ENCODE peak calls at places on chromosomes 5 and 9, in eight cellular contexts. One of them, this sample, is unnamed.

GRCh38 chr5:5313081-5313736 is 109.3 kb upstream of the ICE1 start:
- DNase-seq in choroid plexus epithelial cell: peak; percentile 31
- DNase-seq in A549: no peak
- DNase-seq in kidney: no peak
- DNase-seq in PC-3: peak; percentile 44
- DNase-seq in uterus: no peak
- DNase-seq in psoas muscle: no peak
- DNase-seq in heart left ventricle: no peak
- DNase-seq in this sample: peak; percentile 17

GRCh38 chr9:115739096-115739875 is 414.3 kb upstream of the PAPPA start:
- DNase-seq in choroid plexus epithelial cell: peak; percentile 17
- DNase-seq in A549: no peak
- DNase-seq in kidney: no peak
- DNase-seq in PC-3: no peak
- DNase-seq in uterus: no peak
- DNase-seq in psoas muscle: no peak
- DNase-seq in heart left ventricle: no peak
- DNase-seq in this sample: peak; percentile 54

GRCh38 chr9:69949396-69949795 is 94.3 kb upstream of the MAMDC2 start:
- DNase-seq in choroid plexus epithelial cell: peak; percentile 75
- DNase-seq in A549: no peak
- DNase-seq in kidney: peak; percentile 55
- DNase-seq in PC-3: no peak
- DNase-seq in uterus: peak; percentile 26
- DNase-seq in psoas muscle: no peak
- DNase-seq in heart left ventricle: no peak
- DNase-seq in this sample: peak; percentile 24

GRCh38 chr5:102715405-102715804 is 39.7 kb upstream of the PAM start:
- DNase-seq in choroid plexus epithelial cell: peak; percentile 96
- DNase-seq in A549: no peak
- DNase-seq in kidney: no peak
- DNase-seq in PC-3: peak; percentile 84
- DNase-seq in uterus: no peak
- DNase-seq in psoas muscle: no peak
- DNase-seq in heart left ventricle: no peak
- DNase-seq in this sample: peak; percentile 96

GRCh38 chr9:126523621-126524111 is 90.1 kb upstream of the LMX1B start:
- DNase-seq in choroid plexus epithelial cell: no peak
- DNase-seq in A549: no peak
- DNase-seq in kidney: peak; percentile 27
- DNase-seq in PC-3: no peak
- DNase-seq in uterus: no peak
- DNase-seq in psoas muscle: no peak
- DNase-seq in heart left ventricle: no peak
- DNase-seq in this sample: peak; percentile 1

GRCh38 chr9:102740578-102740977 is 254.6 kb upstream of the CYLC2 start:
- DNase-seq in choroid plexus epithelial cell: no peak
- DNase-seq in A549: no peak
- DNase-seq in kidney: no peak
- DNase-seq in PC-3: no peak
- DNase-seq in uterus: no peak
- DNase-seq in psoas muscle: no peak
- DNase-seq in heart left ventricle: no peak
- DNase-seq in this sample: no peak

GRCh38 chr9:81490605-81491331 is 198.6 kb downstream of the TLE1 start:
- DNase-seq in choroid plexus epithelial cell: peak; percentile 70
- DNase-seq in A549: no peak
- DNase-seq in kidney: no peak
- DNase-seq in PC-3: peak; percentile 72
- DNase-seq in uterus: no peak
- DNase-seq in psoas muscle: no peak
- DNase-seq in heart left ventricle: no peak
- DNase-seq in this sample: peak; percentile 86

GRCh38 chr9:121322037-121322736 is 47.9 kb downstream of the STOM start:
- DNase-seq in choroid plexus epithelial cell: peak; percentile 96
- DNase-seq in A549: peak; percentile 89
- DNase-seq in kidney: no peak
- DNase-seq in PC-3: peak; percentile 94
- DNase-seq in uterus: no peak
- DNase-seq in psoas muscle: no peak
- DNase-seq in heart left ventricle: no peak
- DNase-seq in this sample: peak; percentile 98

GRCh38 chr9:10651012-10651411 is 38.2 kb upstream of the PTPRD start:
- DNase-seq in choroid plexus epithelial cell: no peak
- DNase-seq in A549: no peak
- DNase-seq in kidney: peak; percentile 31
- DNase-seq in PC-3: no peak
- DNase-seq in uterus: no peak
- DNase-seq in psoas muscle: no peak
- DNase-seq in heart left ventricle: no peak
- DNase-seq in this sample: no peak

GRCh38 chr9:18384066-18384465 is 89.9 kb upstream of the ADAMTSL1 start:
- DNase-seq in choroid plexus epithelial cell: no peak
- DNase-seq in A549: no peak
- DNase-seq in kidney: no peak
- DNase-seq in PC-3: no peak
- DNase-seq in uterus: no peak
- DNase-seq in psoas muscle: no peak
- DNase-seq in heart left ventricle: no peak
- DNase-seq in this sample: peak; percentile 24

GRCh38 chr5:111855356-111855755 is 98.4 kb upstream of the NREP start:
- DNase-seq in choroid plexus epithelial cell: no peak
- DNase-seq in A549: no peak
- DNase-seq in kidney: no peak
- DNase-seq in PC-3: no peak
- DNase-seq in uterus: no peak
- DNase-seq in psoas muscle: no peak
- DNase-seq in heart left ventricle: no peak
- DNase-seq in this sample: no peak

GRCh38 chr5:107668154-107668932 is 2.4 kb downstream of the EFNA5 start:
- DNase-seq in choroid plexus epithelial cell: no peak
- DNase-seq in A549: no peak
- DNase-seq in kidney: no peak
- DNase-seq in PC-3: no peak
- DNase-seq in uterus: no peak
- DNase-seq in psoas muscle: no peak
- DNase-seq in heart left ventricle: no peak
- DNase-seq in this sample: no peak

GRCh38 chr5:107668933-107669542 is 1.7 kb downstream of the EFNA5 start:
- DNase-seq in choroid plexus epithelial cell: peak; percentile 36
- DNase-seq in A549: peak; percentile 14
- DNase-seq in kidney: peak; percentile 66
- DNase-seq in PC-3: peak; percentile 45
- DNase-seq in uterus: no peak
- DNase-seq in psoas muscle: peak; percentile 51
- DNase-seq in heart left ventricle: peak; percentile 28
- DNase-seq in this sample: no peak

GRCh38 chr5:107670927-107671741 is at the start of gene EFNA5:
- DNase-seq in choroid plexus epithelial cell: peak; percentile 70
- DNase-seq in A549: peak; percentile 17
- DNase-seq in kidney: peak; percentile 76
- DNase-seq in PC-3: peak; percentile 55
- DNase-seq in uterus: peak; percentile 19
- DNase-seq in psoas muscle: peak; percentile 57
- DNase-seq in heart left ventricle: peak; percentile 54
- DNase-seq in this sample: peak; percentile 48

GRCh38 chr5:107670028-107670926 is 460 bp downstream of the EFNA5 start:
- DNase-seq in choroid plexus epithelial cell: peak; percentile 37
- DNase-seq in A549: peak; percentile 13
- DNase-seq in kidney: peak; percentile 79
- DNase-seq in PC-3: peak; percentile 43
- DNase-seq in uterus: no peak
- DNase-seq in psoas muscle: peak; percentile 57
- DNase-seq in heart left ventricle: peak; percentile 43
- DNase-seq in this sample: no peak

DNA sequence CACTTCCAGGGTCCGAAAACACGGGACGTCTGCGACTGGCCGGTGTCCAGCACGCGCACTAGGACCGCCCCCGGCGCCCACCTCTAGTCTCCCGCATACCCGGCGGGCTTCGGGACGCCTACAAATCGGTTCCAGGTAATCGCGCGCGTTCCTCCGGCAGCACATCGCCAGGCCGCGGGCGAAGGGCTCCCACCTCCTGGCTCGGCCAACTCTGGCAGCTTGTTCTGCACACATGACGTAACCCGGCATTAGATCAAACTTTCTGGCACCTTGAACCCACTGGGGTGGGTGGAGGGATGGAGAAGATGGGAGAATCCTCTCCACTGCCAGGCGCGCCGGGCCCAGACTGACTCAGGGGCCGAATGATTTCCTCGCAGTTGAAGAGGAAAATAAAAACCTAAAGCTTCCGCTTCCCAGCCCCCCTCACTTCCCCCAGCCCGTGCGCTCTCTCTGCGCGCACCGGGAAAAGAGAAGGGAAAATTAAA is 1.2 kb downstream of the EFNA5 start:
- DNase-seq in choroid plexus epithelial cell: peak; percentile 47
- DNase-seq in A549: peak; percentile 9
- DNase-seq in kidney: peak; percentile 80
- DNase-seq in PC-3: peak; percentile 43
- DNase-seq in uterus: no peak
- DNase-seq in psoas muscle: no peak
- DNase-seq in heart left ventricle: peak; percentile 50
- DNase-seq in this sample: peak; percentile 33
- H3K4me3 ChIP-seq in choroid plexus epithelial cell: peak overlapping the region; percentile 84
- H3K4me3 ChIP-seq in A549: peak overlapping the region; percentile 69
- H3K4me3 ChIP-seq in kidney: peak overlapping the region; percentile 83
- H3K4me3 ChIP-seq in PC-3: peak overlapping the region; percentile 83
- H3K4me3 ChIP-seq in uterus: peak overlapping the region; percentile 41
- H3K4me3 ChIP-seq in psoas muscle: peak overlapping the region; percentile 71
- H3K4me3 ChIP-seq in heart left ventricle: peak overlapping the region; percentile 73
- H3K4me3 ChIP-seq in this sample: peak overlapping the region; percentile 56

GRCh38 chr5:61363715-61364114 is 31.7 kb downstream of the ZSWIM6 start:
- DNase-seq in choroid plexus epithelial cell: no peak
- DNase-seq in A549: no peak
- DNase-seq in kidney: no peak
- DNase-seq in PC-3: no peak
- DNase-seq in uterus: no peak
- DNase-seq in psoas muscle: no peak
- DNase-seq in heart left ventricle: no peak
- DNase-seq in this sample: no peak

GRCh38 chr5:61357745-61358144 is 25.7 kb downstream of the ZSWIM6 start:
- DNase-seq in choroid plexus epithelial cell: peak; percentile 27
- DNase-seq in A549: no peak
- DNase-seq in kidney: no peak
- DNase-seq in PC-3: peak; percentile 30
- DNase-seq in uterus: no peak
- DNase-seq in psoas muscle: no peak
- DNase-seq in heart left ventricle: no peak
- DNase-seq in this sample: peak; percentile 45

GRCh38 chr5:61366841-61367240 is 34.8 kb downstream of the ZSWIM6 start:
- DNase-seq in choroid plexus epithelial cell: no peak
- DNase-seq in A549: no peak
- DNase-seq in kidney: no peak
- DNase-seq in PC-3: no peak
- DNase-seq in uterus: no peak
- DNase-seq in psoas muscle: no peak
- DNase-seq in heart left ventricle: no peak
- DNase-seq in this sample: no peak

DNA sequence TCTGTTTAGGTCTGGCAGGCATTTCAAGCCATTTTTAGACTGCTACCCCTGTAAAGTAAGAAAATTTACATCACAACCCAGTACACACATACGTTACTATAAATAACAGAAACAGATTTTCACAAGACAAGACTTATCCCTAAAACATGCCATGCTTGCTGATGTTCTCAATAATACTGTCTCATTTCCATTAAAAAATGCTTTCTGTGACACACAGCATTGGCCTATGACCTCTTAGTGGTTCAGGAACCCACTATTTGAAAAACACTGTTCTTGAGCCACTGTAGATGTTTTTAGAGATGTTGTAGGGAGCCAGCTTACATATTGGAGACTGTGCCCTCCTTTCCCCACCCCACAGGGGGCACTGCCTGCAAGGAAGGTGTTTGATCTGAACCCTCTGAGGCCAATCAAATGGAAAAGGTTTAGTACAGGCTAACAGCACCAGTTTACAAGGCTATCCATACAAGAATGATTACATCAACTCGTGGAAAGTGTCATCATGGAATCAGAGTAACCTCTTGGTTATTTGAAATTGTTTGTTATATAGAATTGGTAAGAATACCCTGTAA is 30.8 kb downstream of the ZSWIM6 start:
- DNase-seq in choroid plexus epithelial cell: peak; percentile 38
- DNase-seq in A549: no peak
- DNase-seq in kidney: no peak
- DNase-seq in PC-3: no peak
- DNase-seq in uterus: no peak
- DNase-seq in psoas muscle: no peak
- DNase-seq in heart left ventricle: no peak
- DNase-seq in this sample: peak; percentile 20
- TF ChIP-seq CTCF in choroid plexus epithelial cell: peak; percentile 49
- TF ChIP-seq CTCF in A549: no peak
- TF ChIP-seq CTCF in kidney: no peak
- TF ChIP-seq CTCF in PC-3: peak; percentile 32
- TF ChIP-seq CTCF in uterus: no peak
- TF ChIP-seq CTCF in psoas muscle: no peak
- TF ChIP-seq CTCF in heart left ventricle: no peak
- TF ChIP-seq CTCF in this sample: peak; percentile 32

DNA sequence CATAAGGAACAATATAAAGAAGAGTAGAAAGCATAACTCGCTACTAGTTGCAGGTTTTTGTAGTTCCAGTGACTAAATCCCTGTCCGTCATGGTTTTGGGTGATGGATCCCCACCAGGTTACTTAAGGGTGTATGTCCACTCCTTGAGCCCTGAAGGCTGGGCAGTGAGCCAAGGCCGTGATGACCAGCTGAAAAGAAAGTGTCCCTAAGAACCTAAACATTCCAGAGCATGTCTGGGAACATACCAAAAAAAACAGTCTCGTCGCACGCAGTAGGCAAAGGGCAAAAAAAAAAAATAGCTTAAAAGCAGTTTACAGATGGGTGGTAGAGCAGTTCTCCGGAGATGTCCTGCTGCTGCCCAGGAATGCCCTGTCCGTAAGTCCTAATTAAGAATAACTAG is 21.4 kb upstream of the SNAPC3 start:
- DNase-seq in choroid plexus epithelial cell: peak; percentile 57
- DNase-seq in A549: no peak
- DNase-seq in kidney: no peak
- DNase-seq in PC-3: no peak
- DNase-seq in uterus: no peak
- DNase-seq in psoas muscle: no peak
- DNase-seq in heart left ventricle: no peak
- DNase-seq in this sample: no peak
- H3K4me3 ChIP-seq in choroid plexus epithelial cell: peak overlapping the region; percentile 4
- H3K4me3 ChIP-seq in A549: no peak overlapping the region
- H3K4me3 ChIP-seq in kidney: peak overlapping the region; percentile 4
- H3K4me3 ChIP-seq in PC-3: no peak overlapping the region
- H3K4me3 ChIP-seq in uterus: no peak overlapping the region
- H3K4me3 ChIP-seq in psoas muscle: no peak overlapping the region
- H3K4me3 ChIP-seq in heart left ventricle: no peak overlapping the region
- H3K4me3 ChIP-seq in this sample: no peak overlapping the region

DNA sequence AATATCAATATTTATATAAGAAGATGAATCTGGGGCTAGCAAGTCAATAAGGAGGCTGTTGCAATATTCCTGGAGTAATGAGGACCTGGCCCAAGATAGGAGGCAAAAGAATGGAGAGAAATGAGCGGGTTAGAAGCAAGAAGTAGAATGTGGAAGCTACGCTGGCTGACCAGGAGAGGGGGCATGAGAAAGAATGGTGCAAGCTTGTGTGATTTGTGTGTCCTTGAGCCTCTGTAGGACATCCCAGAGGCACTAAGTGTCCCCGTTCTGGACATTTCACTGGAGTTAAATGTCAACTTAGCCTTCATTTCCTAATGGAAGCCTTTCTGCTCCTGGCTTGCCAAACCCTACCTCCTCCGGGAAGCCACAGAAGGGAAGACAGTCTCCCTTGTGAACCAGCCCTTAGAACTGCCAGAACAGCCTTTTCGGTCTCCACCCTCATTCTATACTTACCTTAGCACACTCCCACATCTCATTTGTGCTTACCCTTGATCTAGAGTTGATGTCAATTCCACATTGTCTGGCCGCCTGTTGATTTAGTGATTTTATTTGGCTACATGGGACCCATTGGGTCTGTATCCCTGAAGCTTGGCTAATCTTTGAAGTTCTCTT is 6.7 kb upstream of the PDE6A start:
- DNase-seq in choroid plexus epithelial cell: no peak
- DNase-seq in A549: no peak
- DNase-seq in kidney: no peak
- DNase-seq in PC-3: no peak
- DNase-seq in uterus: no peak
- DNase-seq in psoas muscle: no peak
- DNase-seq in heart left ventricle: no peak
- DNase-seq in this sample: no peak
- TF ChIP-seq CTCF in choroid plexus epithelial cell: peak; percentile 25
- TF ChIP-seq CTCF in A549: no peak
- TF ChIP-seq CTCF in kidney: no peak
- TF ChIP-seq CTCF in PC-3: peak; percentile 20
- TF ChIP-seq CTCF in uterus: no peak
- TF ChIP-seq CTCF in psoas muscle: no peak
- TF ChIP-seq CTCF in heart left ventricle: no peak
- TF ChIP-seq CTCF in this sample: no peak

This sample was measured in fibroblast of mammary gland.